ENCODE peak calls at places on chromosomes 5 and 9, in nine cellular contexts. N is H7; E is mucosa of descending colon; T is ELR; Y is T-cell; H is activated T-helper 1 cell treated with anti-CD3 and anti-CD28 coated beads, Interleukin-12 subunit alpha, Interleukin-12 subunit beta, Interleukin-2, Interleukin-4 antibody, amounts not matched to agents 30 ng/mL and 10 ng/mL and 1 ng/mL, durations not matched to agents 14 hours and 24 hours and 36 hours; S is mucosa of gallbladder; X is memory B cell; O is cardiac fibroblast. Q is an unnamed sample.

GRCh38 chr9:98410185-98410697 is 154.8 kb upstream of the TBC1D2 start:
- DNase-seq in Y (no peak), H (no peak), N (peak), S (peak), E (no peak), X (no peak), T (peak), O (peak), Q (no peak)

GRCh38 chr9:75909776-75910175 is 19.3 kb downstream of the PCSK5 start:
- DNase-seq in E (no peak), T (no peak), H (no peak), X (no peak), Y (no peak), O (no peak), S (no peak), N (no peak), Q (no peak)

GRCh38 chr9:95436416-95436815 is 80.4 kb downstream of the PTCH1 start:
- DNase-seq in T (no peak), N (no peak), H (no peak), S (no peak), O (no peak), Y (no peak), X (no peak), E (no peak), Q (no peak)

GRCh38 chr9:123946257-123946855 is 16.4 kb upstream of the DENND1A start:
- DNase-seq in S (no peak), X (no peak), E (no peak), N (no peak), O (no peak), H (no peak), T (no peak), Y (no peak), Q (no peak)

GRCh38 chr9:134130503-134131375 is 5.1 kb upstream of the WDR5 start:
- DNase-seq in N (peak), T (no peak), Y (no peak), S (peak), X (no peak), E (peak), O (peak), H (no peak), Q (no peak)

GRCh38 chr5:37840036-37840909 is at the start of gene GDNF:
- DNase-seq in X (no peak), H (no peak), T (peak), O (peak), Y (no peak), S (peak), N (peak), E (no peak), Q (peak)

GRCh38 chr5:16431482-16431881 is 34.1 kb downstream of the ZNF622 start:
- DNase-seq in Y (no peak), O (no peak), H (no peak), N (peak), X (no peak), E (no peak), T (no peak), S (no peak), Q (no peak)

GRCh38 chr9:37618817-37619216 is 26.4 kb upstream of the TOMM5 start:
- DNase-seq in Y (no peak), X (no peak), O (peak), E (no peak), S (no peak), T (peak), N (no peak), H (no peak), Q (no peak)

GRCh38 chr5:95899040-95899439 is 62.6 kb downstream of the ELL2 start:
- DNase-seq in N (no peak), E (no peak), O (no peak), X (no peak), Y (no peak), H (no peak), T (no peak), S (no peak), Q (no peak)

GRCh38 chr9:6733243-6733642 is 24.5 kb upstream of the KDM4C start:
- DNase-seq in O (no peak), N (no peak), H (no peak), S (no peak), E (no peak), X (no peak), Y (no peak), T (no peak), Q (no peak)

GRCh38 chr5:911601-912000 is 18.9 kb downstream of the TRIP13 start:
- DNase-seq in H (no peak), T (peak), E (no peak), N (no peak), S (no peak), X (no peak), O (peak), Y (no peak), Q (no peak)

GRCh38 chr9:114238919-114239879 is 83.7 kb upstream of the ORM1 start:
- DNase-seq in S (no peak), T (peak), H (no peak), Y (no peak), E (no peak), O (peak), N (peak), X (no peak), Q (no peak)

GRCh38 chr5:139104577-139105271 is 93.4 kb downstream of the SIL1 start:
- DNase-seq in X (no peak), S (peak), E (no peak), Y (no peak), T (peak), H (no peak), O (peak), N (no peak), Q (no peak)

GRCh38 chr5:135539430-135540005 is 3.8 kb upstream of the NEUROG1 start:
- DNase-seq in Y (no peak), E (no peak), S (no peak), X (no peak), H (no peak), T (no peak), N (no peak), O (no peak), Q (no peak)

GRCh38 chr9:88322906-88323566 is 65.2 kb upstream of the SPIN1 start:
- DNase-seq in X (no peak), Y (peak), N (no peak), S (peak), T (peak), H (peak), E (no peak), O (peak), Q (no peak)

GRCh38 chr5:133109655-133110483 is 58.1 kb downstream of the HSPA4 start:
- DNase-seq in S (no peak), T (no peak), Y (no peak), E (no peak), X (no peak), N (no peak), O (peak), H (no peak), Q (no peak)

GRCh38 chr5:36600847-36601527 is 5.4 kb upstream of the SLC1A3 start:
- DNase-seq in S (no peak), O (peak), Y (no peak), H (no peak), T (no peak), X (no peak), E (no peak), N (no peak), Q (no peak)

GRCh38 chr5:115461093-115461492 is 83.5 kb downstream of the FEM1C start:
- DNase-seq in O (peak), H (no peak), N (no peak), X (no peak), E (no peak), T (peak), S (no peak), Y (no peak), Q (no peak)

GRCh38 chr5:172321593-172321992 is 38.0 kb upstream of the UBTD2 start:
- DNase-seq in T (no peak), S (no peak), N (no peak), Y (no peak), E (no peak), O (no peak), X (no peak), H (no peak), Q (no peak)

GRCh38 chr9:94819161-94819677 is 92.7 kb downstream of the AOPEP start:
- DNase-seq in X (no peak), O (peak), S (no peak), E (no peak), H (no peak), N (peak), T (no peak), Y (no peak), Q (no peak)

GRCh38 chr5:38757451-38758245 is 88.2 kb upstream of the OSMR start:
- DNase-seq in E (no peak), T (peak), O (peak), X (no peak), H (no peak), S (peak), Y (no peak), N (no peak), Q (no peak)

GRCh38 chr9:98575379-98576346 is 133.1 kb downstream of the GABBR2 start:
- DNase-seq in E (no peak), O (peak), Y (no peak), T (peak), H (peak), N (no peak), X (no peak), S (no peak), Q (peak)

GRCh38 chr5:128193676-128194390 is 110.3 kb downstream of the SLC12A2 start:
- DNase-seq in E (no peak), S (no peak), O (no peak), T (no peak), H (no peak), Y (no peak), N (no peak), X (no peak), Q (no peak)

GRCh38 chr5:191036-191948 is at the start of gene LRRC14B:
- DNase-seq in S (peak), H (no peak), Y (no peak), O (no peak), X (no peak), E (no peak), T (no peak), N (peak), Q (no peak)

GRCh38 chr5:107129051-107129450 is 541.7 kb downstream of the EFNA5 start:
- DNase-seq in H (no peak), O (peak), S (no peak), T (no peak), N (no peak), X (no peak), Y (no peak), E (no peak), Q (no peak)

GRCh38 chr5:88235346-88235745 is 33.3 kb downstream of the TMEM161B start:
- DNase-seq in E (no peak), S (no peak), H (no peak), T (no peak), X (no peak), Y (no peak), O (no peak), N (no peak), Q (no peak)

GRCh38 chr9:137451976-137452760 is 7.0 kb downstream of the NSMF start:
- DNase-seq in T (no peak), S (no peak), N (no peak), H (no peak), X (no peak), E (peak), O (no peak), Y (no peak), Q (no peak)

GRCh38 chr9:77588319-77588937 is 59.7 kb downstream of the GNA14 start:
- DNase-seq in X (no peak), H (no peak), Y (no peak), T (peak), N (no peak), E (no peak), O (peak), S (no peak), Q (no peak)

GRCh38 chr9:36151306-36152210 is 15.0 kb downstream of the GLIPR2 start:
- DNase-seq in T (peak), H (peak), N (no peak), E (peak), S (peak), X (peak), Y (peak), O (peak), Q (peak)

GRCh38 chr5:140160432-140160831 is 14.6 kb upstream of the CYSTM1 start:
- DNase-seq in E (no peak), H (no peak), X (no peak), S (no peak), Y (no peak), N (no peak), O (no peak), T (no peak), Q (no peak)

GRCh38 chr9:7239708-7240107 is 481.9 kb downstream of the KDM4C start:
- DNase-seq in E (no peak), Y (no peak), S (no peak), O (no peak), N (no peak), X (no peak), H (no peak), T (no peak), Q (no peak)

GRCh38 chr5:158246661-158247060 is 387.7 kb upstream of the CLINT1 start:
- DNase-seq in Y (no peak), O (no peak), H (no peak), S (no peak), E (no peak), N (no peak), T (no peak), X (no peak), Q (no peak)

GRCh38 chr5:90833753-90834152 is 275.2 kb downstream of the ADGRV1 start:
- DNase-seq in T (no peak), S (no peak), E (no peak), Y (no peak), H (no peak), X (no peak), O (no peak), N (no peak), Q (no peak)

GRCh38 chr9:78982849-78983248 is 588.9 kb upstream of the TLE4 start:
- DNase-seq in O (no peak), T (peak), Y (no peak), S (no peak), X (no peak), N (no peak), H (no peak), E (no peak), Q (no peak)

GRCh38 chr5:168365581-168366081 is 74.2 kb downstream of the WWC1 start:
- DNase-seq in Y (no peak), N (peak), T (no peak), O (peak), S (peak), E (peak), H (no peak), X (no peak), Q (no peak)